ENCODE peak calls at places on chromosomes 16 and 17, in four cellular contexts. J, I, B and L are unnamed samples.

GRCh38 chr17:42407289-42407836 is 15.7 kb downstream of the CAVIN1 start:
- DNase-seq in J (peak; percentile 71), I (peak; percentile 79), B (no peak), L (peak; percentile 73)

GRCh38 chr16:4515611-4516233 is 22.9 kb downstream of the CDIP1 start:
- DNase-seq in J (no peak), I (no peak), B (no peak), L (no peak)

GRCh38 chr17:4806770-4807533 is at the start of gene PLD2:
- DNase-seq in J (peak; percentile 57), I (peak; percentile 85), B (peak; percentile 75), L (peak; percentile 77)

GRCh38 chr16:28136751-28137434 is 73.4 kb upstream of the GSG1L start:
- DNase-seq in J (no peak), I (no peak), B (no peak), L (no peak)

GRCh38 chr17:46194393-46195216 is 1.4 kb upstream of the KANSL1 start:
- DNase-seq in J (no peak), I (peak; percentile 33), B (peak; percentile 54), L (peak; percentile 66)

GRCh38 chr17:56806949-56807348 is 26.8 kb downstream of the C17orf67 start:
- DNase-seq in J (no peak), I (no peak), B (no peak), L (no peak)

GRCh38 chr17:21774263-21774662 is 81.9 kb downstream of the KCNJ18 start:
- DNase-seq in J (no peak), I (no peak), B (no peak), L (no peak)

GRCh38 chr16:12531937-12532336 is 271.8 kb downstream of the CPPED1 start:
- DNase-seq in J (no peak), I (no peak), B (peak; percentile 53), L (peak; percentile 46)

GRCh38 chr17:27407916-27408846 is 48.1 kb upstream of the KSR1 start:
- DNase-seq in J (no peak), I (no peak), B (peak; percentile 39), L (peak; percentile 71)

GRCh38 chr17:77327566-77328463 is 187.0 kb downstream of the SEC14L1 start:
- DNase-seq in J (peak; percentile 11), I (no peak), B (no peak), L (no peak)

GRCh38 chr16:76444823-76445222 is 167.6 kb downstream of the CNTNAP4 start:
- DNase-seq in J (no peak), I (no peak), B (no peak), L (no peak)

GRCh38 chr16:51440096-51440495 is 289.0 kb upstream of the SALL1 start:
- DNase-seq in J (no peak), I (no peak), B (no peak), L (peak; percentile 44)

GRCh38 chr16:75116081-75116910 is at the start of gene LDHD:
- DNase-seq in J (peak; percentile 73), I (no peak), B (peak; percentile 72), L (peak; percentile 71)

GRCh38 chr17:16470302-16470701 is 21.7 kb downstream of the LRRC75A start:
- DNase-seq in J (no peak), I (peak; percentile 60), B (no peak), L (no peak)

GRCh38 chr17:72151565-72152391 is 31.0 kb downstream of the SOX9 start:
- DNase-seq in J (no peak), I (no peak), B (peak; percentile 59), L (peak; percentile 98)

GRCh38 chr17:73740370-73740769 is 96.1 kb upstream of the SDK2 start:
- DNase-seq in J (no peak), I (no peak), B (no peak), L (no peak)